ENCODE peak calls at places on chromosome 5, in seven cellular contexts. S is mesendoderm, A is H1, Y is mesenchymal stem cell, Q is H9, P is trophoblast cell, O is neuronal stem cell. N is an unnamed sample.

GRCh38 chr5:17492770-17493169 is 5.3 kb upstream of the TAF11L2 start:
- DNase-seq in O (no peak), S (no peak), A (no peak), Q (no peak), Y (no peak), P (no peak), N (no peak)

GRCh38 chr5:79201206-79201605 is 34.7 kb upstream of the JMY start:
- DNase-seq in Y (no peak), A (no peak), P (no peak), S (peak; percentile 72), Q (no peak), O (no peak), N (no peak)

GRCh38 chr5:23506329-23507236 is 826 bp upstream of the PRDM9 start:
- DNase-seq in S (peak; percentile 83), Q (peak; percentile 76), P (peak; percentile 30), Y (peak; percentile 53), A (peak; percentile 29), O (no peak), N (no peak)

GRCh38 chr5:135887447-135887864 is 8.2 kb downstream of the IL9 start:
- DNase-seq in P (peak; percentile 61), Y (peak; percentile 72), S (peak; percentile 81), O (peak; percentile 64), A (peak; percentile 31), Q (peak; percentile 80), N (peak; percentile 69)

GRCh38 chr5:38796000-38796738 is 49.6 kb upstream of the OSMR start:
- DNase-seq in A (no peak), Y (peak; percentile 38), P (no peak), O (no peak), S (no peak), Q (no peak), N (peak; percentile 69)

GRCh38 chr5:125219710-125220109 is 473.3 kb upstream of the ZNF608 start:
- DNase-seq in Q (no peak), S (no peak), Y (no peak), O (no peak), A (no peak), P (no peak), N (no peak)

GRCh38 chr5:135560858-135561257 is 17.9 kb downstream of the CXCL14 start:
- DNase-seq in O (peak; percentile 75), S (peak; percentile 89), A (no peak), Q (peak; percentile 87), P (peak; percentile 70), Y (peak; percentile 71), N (peak; percentile 70)

GRCh38 chr5:122089614-122090013 is 11.6 kb upstream of the LOX start:
- DNase-seq in O (no peak), S (no peak), Q (no peak), P (no peak), A (no peak), Y (peak; percentile 86), N (peak; percentile 94)

GRCh38 chr5:149471406-149472183 is 79.6 kb downstream of the CSNK1A1 start:
- DNase-seq in S (no peak), A (no peak), O (no peak), Y (peak; percentile 74), P (no peak), Q (no peak), N (peak; percentile 57)

GRCh38 chr5:108418172-108418571 is 36.3 kb upstream of the FBXL17 start:
- DNase-seq in S (no peak), A (no peak), P (no peak), Q (no peak), Y (no peak), O (no peak), N (no peak)

GRCh38 chr5:170338933-170339779 is 41.6 kb upstream of the LCP2 start:
- DNase-seq in Y (no peak), A (no peak), Q (peak; percentile 76), P (no peak), S (peak; percentile 53), O (no peak), N (no peak)

GRCh38 chr5:108196276-108196675 is 185.6 kb downstream of the FBXL17 start:
- DNase-seq in A (no peak), Q (no peak), S (no peak), Y (no peak), O (no peak), P (no peak), N (peak; percentile 17)

GRCh38 chr5:58462623-58463230 is 2.8 kb upstream of the PLK2 start:
- DNase-seq in P (peak; percentile 50), Y (peak; percentile 79), S (peak; percentile 58), O (peak; percentile 59), Q (no peak), A (no peak), N (peak; percentile 72)

GRCh38 chr5:2901511-2901910 is 150.0 kb upstream of the IRX2 start:
- DNase-seq in S (no peak), P (no peak), A (no peak), Q (no peak), Y (no peak), O (no peak), N (no peak)

GRCh38 chr5:127549551-127549950 is 32.1 kb downstream of the PRRC1 start:
- DNase-seq in S (no peak), P (no peak), A (no peak), Q (no peak), Y (no peak), O (no peak), N (no peak)

GRCh38 chr5:8458038-8458383 is 589.1 kb downstream of the MTRR start:
- DNase-seq in A (no peak), O (no peak), P (no peak), Y (no peak), S (no peak), Q (no peak), N (peak; percentile 23)

GRCh38 chr5:121937762-121938161 is 24.0 kb upstream of the SRFBP1 start:
- DNase-seq in O (no peak), Q (no peak), A (no peak), P (no peak), Y (no peak), S (no peak), N (no peak)

GRCh38 chr5:118857700-118858099 is 130.6 kb downstream of the DTWD2 start:
- DNase-seq in Q (no peak), Y (peak; percentile 51), A (no peak), S (no peak), O (no peak), P (no peak), N (peak; percentile 13)

GRCh38 chr5:477247-477646 is 34.3 kb downstream of the EXOC3 start:
- DNase-seq in P (no peak), A (no peak), Q (no peak), S (no peak), Y (no peak), O (no peak), N (no peak)

GRCh38 chr5:41065691-41066335 is 5.3 kb downstream of the MROH2B start:
- DNase-seq in P (no peak), Y (no peak), A (no peak), O (no peak), Q (no peak), S (no peak), N (no peak)

GRCh38 chr5:81787843-81788242 is 36.9 kb upstream of the SSBP2 start:
- DNase-seq in O (peak; percentile 30), Q (no peak), Y (peak; percentile 88), A (no peak), S (peak; percentile 65), P (no peak), N (peak; percentile 80)

GRCh38 chr5:114928644-114929462 is 240.9 kb downstream of the TRIM36 start:
- DNase-seq in A (no peak), P (no peak), Q (no peak), O (no peak), S (no peak), Y (no peak), N (no peak)

GRCh38 chr5:172931001-172931536 is 28.2 kb upstream of the RPL26L1 start:
- DNase-seq in O (no peak), Y (peak; percentile 91), A (no peak), P (peak; percentile 74), Q (no peak), S (no peak), N (peak; percentile 97)

GRCh38 chr5:111972548-111972947 is 215.6 kb upstream of the NREP start:
- DNase-seq in S (no peak), A (no peak), Q (no peak), P (no peak), Y (no peak), O (no peak), N (no peak)

GRCh38 chr5:83937837-83938236 is 217.2 kb upstream of the HAPLN1 start:
- DNase-seq in S (no peak), O (no peak), P (no peak), Y (no peak), Q (no peak), A (no peak), N (no peak)
- H4K8ac ChIP-seq in S (no peak overlapping the region), O (no peak overlapping the region), P (no peak overlapping the region), Y (no peak overlapping the region), Q (no peak overlapping the region), A (no peak overlapping the region), N (no peak overlapping the region)

GRCh38 chr5:164202338-164202737 is 696.9 kb downstream of the MAT2B start:
- DNase-seq in Q (no peak), O (no peak), Y (no peak), S (no peak), P (no peak), A (no peak), N (peak; percentile 64)
- H4K8ac ChIP-seq in Q (no peak overlapping the region), O (no peak overlapping the region), Y (no peak overlapping the region), S (no peak overlapping the region), P (no peak overlapping the region), A (no peak overlapping the region), N (no peak overlapping the region)

DNA sequence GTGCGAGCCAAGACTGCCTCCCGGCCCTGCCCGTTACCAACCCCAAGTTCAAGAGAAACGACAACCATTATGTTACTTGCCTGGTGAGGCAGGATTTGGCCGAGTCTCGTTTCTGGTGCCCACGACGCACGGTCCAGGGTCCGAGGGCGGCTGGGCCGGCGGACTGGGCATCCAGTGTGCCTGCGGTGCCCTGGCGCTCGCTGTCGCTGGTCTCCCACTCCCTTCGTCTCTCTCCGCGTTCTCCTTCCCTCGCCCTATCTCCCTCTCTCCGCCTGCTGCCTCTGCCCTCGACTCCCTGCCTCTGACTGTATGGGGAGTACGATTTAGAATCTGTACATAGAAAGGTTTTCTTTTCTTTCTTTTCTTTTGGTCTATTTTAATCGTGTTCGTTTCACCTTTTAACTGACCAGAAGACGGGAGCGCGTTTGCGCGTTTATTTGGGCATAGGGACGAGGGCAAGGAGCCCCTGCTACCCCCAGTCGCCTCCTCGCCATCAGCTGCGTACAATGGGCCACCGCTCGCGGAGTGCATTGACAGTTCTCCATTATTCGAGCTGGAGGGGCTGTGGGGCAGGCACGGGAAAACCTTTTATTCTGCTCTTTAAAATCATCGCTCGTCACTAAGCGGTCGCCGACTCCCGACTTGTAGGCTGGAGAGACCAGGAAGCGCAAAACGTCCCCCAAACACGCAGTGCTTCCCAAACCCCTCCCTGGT is 475 bp downstream of the NR2F1-AS1 start:
- DNase-seq in S (no peak), A (no peak), Q (no peak), P (no peak), O (no peak), Y (peak; percentile 67), N (peak; percentile 63)
- H4K8ac ChIP-seq in S (no peak overlapping the region), A (no peak overlapping the region), Q (no peak overlapping the region), P (no peak overlapping the region), O (no peak overlapping the region), Y (peak overlapping the region; percentile 99), N (peak overlapping the region; percentile 79)

GRCh38 chr5:43073597-43074546 is 33.8 kb upstream of the ANXA2R start:
- DNase-seq in O (no peak), Y (peak; percentile 30), P (no peak), S (peak; percentile 76), Q (peak; percentile 53), A (no peak), N (peak; percentile 40)
- H4K8ac ChIP-seq in O (no peak overlapping the region), Y (peak overlapping the region; percentile 20), P (no peak overlapping the region), S (no peak overlapping the region), Q (no peak overlapping the region), A (no peak overlapping the region), N (no peak overlapping the region)

GRCh38 chr5:31335456-31335855 is 142.0 kb downstream of the CDH6 start:
- DNase-seq in O (no peak), Q (no peak), Y (no peak), A (no peak), S (no peak), P (no peak), N (no peak)
- H4K8ac ChIP-seq in O (no peak overlapping the region), Q (no peak overlapping the region), Y (no peak overlapping the region), A (no peak overlapping the region), S (no peak overlapping the region), P (no peak overlapping the region), N (no peak overlapping the region)